ENCODE peak calls at places on chromosomes 4 and X, in eight cellular contexts. One of them, this sample, is unnamed.

GRCh38 chr4:183962413-183962812 is 57.3 kb downstream of the STOX2 start:
- DNase-seq in A549: no peak
- DNase-seq in mesendoderm: no peak
- DNase-seq in PC-9: no peak
- DNase-seq in pancreas: no peak
- DNase-seq in endodermal cell: no peak
- DNase-seq in thyroid gland: no peak
- DNase-seq in CD4-positive, alpha-beta memory T cell: no peak
- DNase-seq in this sample: no peak

GRCh38 chr4:68062501-68062900 is 67.2 kb downstream of the TMPRSS11F start:
- DNase-seq in A549: no peak
- DNase-seq in mesendoderm: no peak
- DNase-seq in PC-9: no peak
- DNase-seq in pancreas: no peak
- DNase-seq in endodermal cell: no peak
- DNase-seq in thyroid gland: no peak
- DNase-seq in CD4-positive, alpha-beta memory T cell: no peak
- DNase-seq in this sample: no peak

GRCh38 chrX:134236690-134237362 is at the start of gene CCDC160:
- DNase-seq in A549: peak; percentile 28
- DNase-seq in mesendoderm: peak; percentile 64
- DNase-seq in PC-9: peak; percentile 52
- DNase-seq in pancreas: peak; percentile 42
- DNase-seq in endodermal cell: peak; percentile 90
- DNase-seq in thyroid gland: peak; percentile 56
- DNase-seq in CD4-positive, alpha-beta memory T cell: no peak
- DNase-seq in this sample: peak; percentile 78

GRCh38 chr4:84968936-84969335 is 2.4 kb upstream of the WDFY3 start:
- DNase-seq in A549: no peak
- DNase-seq in mesendoderm: no peak
- DNase-seq in PC-9: no peak
- DNase-seq in pancreas: no peak
- DNase-seq in endodermal cell: no peak
- DNase-seq in thyroid gland: no peak
- DNase-seq in CD4-positive, alpha-beta memory T cell: no peak
- DNase-seq in this sample: no peak

GRCh38 chr4:6875431-6875831 is 34.2 kb upstream of the TBC1D14 start:
- DNase-seq in A549: no peak
- DNase-seq in mesendoderm: no peak
- DNase-seq in PC-9: peak; percentile 47
- DNase-seq in pancreas: peak; percentile 25
- DNase-seq in endodermal cell: no peak
- DNase-seq in thyroid gland: no peak
- DNase-seq in CD4-positive, alpha-beta memory T cell: no peak
- DNase-seq in this sample: peak; percentile 57

GRCh38 chrX:149131780-149132179 is 373.3 kb downstream of the IDS start:
- DNase-seq in A549: no peak
- DNase-seq in mesendoderm: no peak
- DNase-seq in PC-9: no peak
- DNase-seq in pancreas: no peak
- DNase-seq in endodermal cell: no peak
- DNase-seq in thyroid gland: no peak
- DNase-seq in CD4-positive, alpha-beta memory T cell: no peak
- DNase-seq in this sample: no peak

GRCh38 chr4:139011220-139011950 is 4.2 kb upstream of the NOCT start:
- DNase-seq in A549: no peak
- DNase-seq in mesendoderm: no peak
- DNase-seq in PC-9: no peak
- DNase-seq in pancreas: no peak
- DNase-seq in endodermal cell: no peak
- DNase-seq in thyroid gland: no peak
- DNase-seq in CD4-positive, alpha-beta memory T cell: no peak
- DNase-seq in this sample: no peak

GRCh38 chrX:136639506-136640176 is 8.3 kb upstream of the CD40LG start:
- DNase-seq in A549: no peak
- DNase-seq in mesendoderm: no peak
- DNase-seq in PC-9: no peak
- DNase-seq in pancreas: no peak
- DNase-seq in endodermal cell: no peak
- DNase-seq in thyroid gland: no peak
- DNase-seq in CD4-positive, alpha-beta memory T cell: no peak
- DNase-seq in this sample: no peak

GRCh38 chr4:153485860-153486259 is 19.7 kb downstream of the TMEM131L start:
- DNase-seq in A549: no peak
- DNase-seq in mesendoderm: no peak
- DNase-seq in PC-9: no peak
- DNase-seq in pancreas: no peak
- DNase-seq in endodermal cell: no peak
- DNase-seq in thyroid gland: no peak
- DNase-seq in CD4-positive, alpha-beta memory T cell: no peak
- DNase-seq in this sample: no peak
- H3K4me1 ChIP-seq in A549: peaks cover 23% of the 10 kb centered on the region
- H3K4me1 ChIP-seq in mesendoderm: peaks cover 26% of the 10 kb centered on the region
- H3K4me1 ChIP-seq in PC-9: peaks cover 24% of the 10 kb centered on the region
- H3K4me1 ChIP-seq in pancreas: peaks cover 14% of the 10 kb centered on the region
- H3K4me1 ChIP-seq in endodermal cell: peaks cover 16% of the 10 kb centered on the region
- H3K4me1 ChIP-seq in thyroid gland: peaks cover 48% of the 10 kb centered on the region
- H3K4me1 ChIP-seq in CD4-positive, alpha-beta memory T cell: peaks cover 82% of the 10 kb centered on the region
- H3K4me1 ChIP-seq in this sample: peaks cover 59% of the 10 kb centered on the region

DNA sequence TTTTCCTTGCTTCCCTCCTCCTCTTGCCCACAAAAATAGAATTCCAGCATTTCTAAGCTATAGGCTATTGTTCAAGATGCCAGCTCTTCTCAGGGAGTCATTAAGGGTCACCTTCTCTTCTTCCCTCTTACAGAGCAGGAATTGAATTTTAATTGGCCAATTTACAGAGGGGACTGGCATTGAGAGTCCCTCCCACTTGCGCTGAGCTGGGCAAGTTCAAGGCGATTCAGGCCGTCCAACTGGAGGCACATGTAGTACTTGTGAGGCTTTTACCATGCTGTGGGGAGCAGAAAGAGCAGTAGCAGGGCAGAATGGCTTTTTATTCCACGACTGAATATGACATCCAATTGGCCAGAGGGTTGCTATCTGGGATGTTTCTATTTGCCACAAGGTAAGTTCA is 181.9 kb downstream of the SOWAHB start:
- DNase-seq in A549: no peak
- DNase-seq in mesendoderm: no peak
- DNase-seq in PC-9: no peak
- DNase-seq in pancreas: no peak
- DNase-seq in endodermal cell: no peak
- DNase-seq in thyroid gland: no peak
- DNase-seq in CD4-positive, alpha-beta memory T cell: no peak
- DNase-seq in this sample: no peak
- H3K27ac ChIP-seq in A549: no peak overlapping the region
- H3K27ac ChIP-seq in mesendoderm: no peak overlapping the region
- H3K27ac ChIP-seq in PC-9: no peak overlapping the region
- H3K27ac ChIP-seq in pancreas: no peak overlapping the region
- H3K27ac ChIP-seq in endodermal cell: no peak overlapping the region
- H3K27ac ChIP-seq in thyroid gland: no peak overlapping the region
- H3K27ac ChIP-seq in CD4-positive, alpha-beta memory T cell: no peak overlapping the region
- H3K27ac ChIP-seq in this sample: no peak overlapping the region

GRCh38 chr4:128841402-128841801 is 31.9 kb downstream of the JADE1 start:
- DNase-seq in A549: no peak
- DNase-seq in mesendoderm: no peak
- DNase-seq in PC-9: no peak
- DNase-seq in pancreas: no peak
- DNase-seq in endodermal cell: peak; percentile 17
- DNase-seq in thyroid gland: no peak
- DNase-seq in CD4-positive, alpha-beta memory T cell: no peak
- DNase-seq in this sample: no peak
- H3K4me1 ChIP-seq in A549: peaks cover 67% of the 10 kb centered on the region
- H3K4me1 ChIP-seq in mesendoderm: peaks cover 18% of the 10 kb centered on the region
- H3K4me1 ChIP-seq in PC-9: no peaks in the 10 kb centered on the region
- H3K4me1 ChIP-seq in pancreas: peaks cover 38% of the 10 kb centered on the region
- H3K4me1 ChIP-seq in endodermal cell: peaks cover 12% of the 10 kb centered on the region
- H3K4me1 ChIP-seq in thyroid gland: peaks cover 49% of the 10 kb centered on the region
- H3K4me1 ChIP-seq in CD4-positive, alpha-beta memory T cell: peaks cover 48% of the 10 kb centered on the region
- H3K4me1 ChIP-seq in this sample: no peaks in the 10 kb centered on the region

GRCh38 chrX:23981222-23981621 is 45.8 kb downstream of the KLHL15 start:
- DNase-seq in A549: no peak
- DNase-seq in mesendoderm: no peak
- DNase-seq in PC-9: no peak
- DNase-seq in pancreas: no peak
- DNase-seq in endodermal cell: no peak
- DNase-seq in thyroid gland: no peak
- DNase-seq in CD4-positive, alpha-beta memory T cell: no peak
- DNase-seq in this sample: no peak
- H3K27ac ChIP-seq in A549: no peak overlapping the region
- H3K27ac ChIP-seq in mesendoderm: no peak overlapping the region
- H3K27ac ChIP-seq in PC-9: no peak overlapping the region
- H3K27ac ChIP-seq in pancreas: no peak overlapping the region
- H3K27ac ChIP-seq in endodermal cell: no peak overlapping the region
- H3K27ac ChIP-seq in thyroid gland: peak overlapping the region; percentile 58
- H3K27ac ChIP-seq in CD4-positive, alpha-beta memory T cell: no peak overlapping the region
- H3K27ac ChIP-seq in this sample: no peak overlapping the region

DNA sequence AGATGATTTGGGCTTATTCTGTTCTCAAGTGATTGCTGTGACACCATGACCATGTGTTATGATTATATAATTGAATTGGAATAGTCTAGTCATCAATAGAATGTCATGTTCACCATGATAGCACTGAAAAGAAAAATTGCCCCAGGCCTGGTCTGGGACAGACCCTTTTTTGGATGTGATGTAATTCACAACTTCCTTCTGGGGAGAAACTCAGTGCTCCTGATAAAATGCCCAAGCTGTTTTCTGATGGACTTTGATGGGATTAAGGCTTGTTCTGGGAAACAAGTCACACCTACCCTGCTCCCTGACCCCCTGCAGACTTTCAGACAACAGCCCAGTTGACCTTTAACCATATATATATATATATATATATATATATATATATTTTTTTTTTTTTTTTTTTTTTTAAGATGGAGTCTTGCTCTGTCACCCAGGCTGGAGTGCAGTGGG is 65.3 kb downstream of the RHOH start:
- DNase-seq in A549: no peak
- DNase-seq in mesendoderm: peak; percentile 71
- DNase-seq in PC-9: no peak
- DNase-seq in pancreas: no peak
- DNase-seq in endodermal cell: no peak
- DNase-seq in thyroid gland: no peak
- DNase-seq in CD4-positive, alpha-beta memory T cell: no peak
- DNase-seq in this sample: no peak
- H3K4me1 ChIP-seq in A549: peaks cover 42% of the 10 kb centered on the region
- H3K4me1 ChIP-seq in mesendoderm: peaks cover 2% of the 10 kb centered on the region
- H3K4me1 ChIP-seq in PC-9: peaks cover 7% of the 10 kb centered on the region
- H3K4me1 ChIP-seq in pancreas: no peaks in the 10 kb centered on the region
- H3K4me1 ChIP-seq in endodermal cell: peaks cover 12% of the 10 kb centered on the region
- H3K4me1 ChIP-seq in thyroid gland: no peaks in the 10 kb centered on the region
- H3K4me1 ChIP-seq in CD4-positive, alpha-beta memory T cell: peaks cover 43% of the 10 kb centered on the region
- H3K4me1 ChIP-seq in this sample: peaks cover 11% of the 10 kb centered on the region

This sample was measured in left lung.